ENCODE peak calls at places on chromosome 6, in four cellular contexts. One of them, this sample, is unnamed.

GRCh38 chr6:108492131-108492766 is 68.5 kb upstream of the FOXO3 start:
- DNase-seq in stimulated activated CD4-positive, alpha-beta T cell treated with anti-CD3 and anti-CD28 coated beads, Interleukin-15, amount 100 ng/mL, for 24 hours: no peak
- DNase-seq in left ventricle myocardium inferior: no peak
- DNase-seq in ELR: peak; percentile 61
- DNase-seq in this sample: peak; percentile 11

GRCh38 chr6:31559958-31560696 is 12.0 kb upstream of the LTA start:
- DNase-seq in stimulated activated CD4-positive, alpha-beta T cell treated with anti-CD3 and anti-CD28 coated beads, Interleukin-15, amount 100 ng/mL, for 24 hours: peak; percentile 74
- DNase-seq in left ventricle myocardium inferior: peak; percentile 63
- DNase-seq in ELR: peak; percentile 96
- DNase-seq in this sample: no peak

GRCh38 chr6:16217156-16217721 is 21.1 kb upstream of the GMPR start:
- DNase-seq in stimulated activated CD4-positive, alpha-beta T cell treated with anti-CD3 and anti-CD28 coated beads, Interleukin-15, amount 100 ng/mL, for 24 hours: no peak
- DNase-seq in left ventricle myocardium inferior: no peak
- DNase-seq in ELR: no peak
- DNase-seq in this sample: no peak

GRCh38 chr6:23855497-23856116 is 270.4 kb upstream of the NRSN1 start:
- DNase-seq in stimulated activated CD4-positive, alpha-beta T cell treated with anti-CD3 and anti-CD28 coated beads, Interleukin-15, amount 100 ng/mL, for 24 hours: no peak
- DNase-seq in left ventricle myocardium inferior: peak; percentile 5
- DNase-seq in ELR: no peak
- DNase-seq in this sample: no peak

GRCh38 chr6:130203370-130203769 is 19.4 kb downstream of the SAMD3 start:
- DNase-seq in stimulated activated CD4-positive, alpha-beta T cell treated with anti-CD3 and anti-CD28 coated beads, Interleukin-15, amount 100 ng/mL, for 24 hours: no peak
- DNase-seq in left ventricle myocardium inferior: no peak
- DNase-seq in ELR: no peak
- DNase-seq in this sample: no peak

GRCh38 chr6:113306552-113307145 is 550.5 kb upstream of the MARCKS start:
- DNase-seq in stimulated activated CD4-positive, alpha-beta T cell treated with anti-CD3 and anti-CD28 coated beads, Interleukin-15, amount 100 ng/mL, for 24 hours: peak; percentile 40
- DNase-seq in left ventricle myocardium inferior: peak; percentile 60
- DNase-seq in ELR: peak; percentile 63
- DNase-seq in this sample: peak; percentile 22

GRCh38 chr6:132764370-132764769 is 6.7 kb upstream of the VNN2 start:
- DNase-seq in stimulated activated CD4-positive, alpha-beta T cell treated with anti-CD3 and anti-CD28 coated beads, Interleukin-15, amount 100 ng/mL, for 24 hours: no peak
- DNase-seq in left ventricle myocardium inferior: peak; percentile 38
- DNase-seq in ELR: peak; percentile 89
- DNase-seq in this sample: no peak

GRCh38 chr6:30223339-30223738 is 10.1 kb upstream of the TRIM26 start:
- DNase-seq in stimulated activated CD4-positive, alpha-beta T cell treated with anti-CD3 and anti-CD28 coated beads, Interleukin-15, amount 100 ng/mL, for 24 hours: no peak
- DNase-seq in left ventricle myocardium inferior: no peak
- DNase-seq in ELR: no peak
- DNase-seq in this sample: no peak

GRCh38 chr6:166365221-166365620 is 17.5 kb downstream of the MPC1 start:
- DNase-seq in stimulated activated CD4-positive, alpha-beta T cell treated with anti-CD3 and anti-CD28 coated beads, Interleukin-15, amount 100 ng/mL, for 24 hours: no peak
- DNase-seq in left ventricle myocardium inferior: no peak
- DNase-seq in ELR: peak; percentile 4
- DNase-seq in this sample: no peak

GRCh38 chr6:101401792-101402617 is 8.5 kb downstream of the GRIK2 start:
- DNase-seq in stimulated activated CD4-positive, alpha-beta T cell treated with anti-CD3 and anti-CD28 coated beads, Interleukin-15, amount 100 ng/mL, for 24 hours: no peak
- DNase-seq in left ventricle myocardium inferior: no peak
- DNase-seq in ELR: peak; percentile 1
- DNase-seq in this sample: no peak

GRCh38 chr6:159093608-159094443 is 49.0 kb upstream of the TAGAP start:
- DNase-seq in stimulated activated CD4-positive, alpha-beta T cell treated with anti-CD3 and anti-CD28 coated beads, Interleukin-15, amount 100 ng/mL, for 24 hours: peak; percentile 56
- DNase-seq in left ventricle myocardium inferior: no peak
- DNase-seq in ELR: no peak
- DNase-seq in this sample: no peak

GRCh38 chr6:104952911-104953409 is 3.9 kb upstream of the LIN28B start:
- DNase-seq in stimulated activated CD4-positive, alpha-beta T cell treated with anti-CD3 and anti-CD28 coated beads, Interleukin-15, amount 100 ng/mL, for 24 hours: no peak
- DNase-seq in left ventricle myocardium inferior: no peak
- DNase-seq in ELR: no peak
- DNase-seq in this sample: no peak

GRCh38 chr6:166635556-166635955 is 8.5 kb upstream of the RPS6KA2 start:
- DNase-seq in stimulated activated CD4-positive, alpha-beta T cell treated with anti-CD3 and anti-CD28 coated beads, Interleukin-15, amount 100 ng/mL, for 24 hours: no peak
- DNase-seq in left ventricle myocardium inferior: no peak
- DNase-seq in ELR: no peak
- DNase-seq in this sample: no peak

GRCh38 chr6:16256781-16257180 is 18.4 kb downstream of the GMPR start:
- DNase-seq in stimulated activated CD4-positive, alpha-beta T cell treated with anti-CD3 and anti-CD28 coated beads, Interleukin-15, amount 100 ng/mL, for 24 hours: no peak
- DNase-seq in left ventricle myocardium inferior: no peak
- DNase-seq in ELR: no peak
- DNase-seq in this sample: no peak

GRCh38 chr6:47733879-47734558 is 35.6 kb downstream of the ADGRF4 start:
- DNase-seq in stimulated activated CD4-positive, alpha-beta T cell treated with anti-CD3 and anti-CD28 coated beads, Interleukin-15, amount 100 ng/mL, for 24 hours: no peak
- DNase-seq in left ventricle myocardium inferior: no peak
- DNase-seq in ELR: peak; percentile 40
- DNase-seq in this sample: no peak

GRCh38 chr6:157763894-157764345 is 59.1 kb upstream of the SNX9 start:
- DNase-seq in stimulated activated CD4-positive, alpha-beta T cell treated with anti-CD3 and anti-CD28 coated beads, Interleukin-15, amount 100 ng/mL, for 24 hours: no peak
- DNase-seq in left ventricle myocardium inferior: no peak
- DNase-seq in ELR: no peak
- DNase-seq in this sample: no peak

GRCh38 chr6:12126051-12126450 is 113.9 kb downstream of the HIVEP1 start:
- DNase-seq in stimulated activated CD4-positive, alpha-beta T cell treated with anti-CD3 and anti-CD28 coated beads, Interleukin-15, amount 100 ng/mL, for 24 hours: no peak
- DNase-seq in left ventricle myocardium inferior: no peak
- DNase-seq in ELR: no peak
- DNase-seq in this sample: no peak

GRCh38 chr6:81744136-81744535 is 8.3 kb downstream of the TENT5A start:
- DNase-seq in stimulated activated CD4-positive, alpha-beta T cell treated with anti-CD3 and anti-CD28 coated beads, Interleukin-15, amount 100 ng/mL, for 24 hours: no peak
- DNase-seq in left ventricle myocardium inferior: no peak
- DNase-seq in ELR: peak; percentile 4
- DNase-seq in this sample: no peak

GRCh38 chr6:89467437-89467836 is 34.5 kb downstream of the ANKRD6 start:
- DNase-seq in stimulated activated CD4-positive, alpha-beta T cell treated with anti-CD3 and anti-CD28 coated beads, Interleukin-15, amount 100 ng/mL, for 24 hours: no peak
- DNase-seq in left ventricle myocardium inferior: no peak
- DNase-seq in ELR: no peak
- DNase-seq in this sample: no peak

GRCh38 chr6:45718901-45719300 is 296.8 kb downstream of the CLIC5 start:
- DNase-seq in stimulated activated CD4-positive, alpha-beta T cell treated with anti-CD3 and anti-CD28 coated beads, Interleukin-15, amount 100 ng/mL, for 24 hours: no peak
- DNase-seq in left ventricle myocardium inferior: no peak
- DNase-seq in ELR: peak; percentile 58
- DNase-seq in this sample: no peak

GRCh38 chr6:45076217-45076616 is 251.9 kb upstream of the RUNX2 start:
- DNase-seq in stimulated activated CD4-positive, alpha-beta T cell treated with anti-CD3 and anti-CD28 coated beads, Interleukin-15, amount 100 ng/mL, for 24 hours: no peak
- DNase-seq in left ventricle myocardium inferior: no peak
- DNase-seq in ELR: peak; percentile 51
- DNase-seq in this sample: no peak

GRCh38 chr6:38567436-38567835 is 72.3 kb downstream of the BTBD9 start:
- DNase-seq in stimulated activated CD4-positive, alpha-beta T cell treated with anti-CD3 and anti-CD28 coated beads, Interleukin-15, amount 100 ng/mL, for 24 hours: no peak
- DNase-seq in left ventricle myocardium inferior: peak; percentile 82
- DNase-seq in ELR: peak; percentile 81
- DNase-seq in this sample: no peak

GRCh38 chr6:111566873-111567517 is 38.7 kb downstream of the TRAF3IP2 start:
- DNase-seq in stimulated activated CD4-positive, alpha-beta T cell treated with anti-CD3 and anti-CD28 coated beads, Interleukin-15, amount 100 ng/mL, for 24 hours: peak; percentile 16
- DNase-seq in left ventricle myocardium inferior: no peak
- DNase-seq in ELR: peak; percentile 31
- DNase-seq in this sample: no peak

GRCh38 chr6:29505808-29506207 is 18.1 kb upstream of the MAS1L start:
- DNase-seq in stimulated activated CD4-positive, alpha-beta T cell treated with anti-CD3 and anti-CD28 coated beads, Interleukin-15, amount 100 ng/mL, for 24 hours: no peak
- DNase-seq in left ventricle myocardium inferior: no peak
- DNase-seq in ELR: no peak
- DNase-seq in this sample: no peak

GRCh38 chr6:73969982-73970960 is 274.3 kb downstream of the CD109 start:
- DNase-seq in stimulated activated CD4-positive, alpha-beta T cell treated with anti-CD3 and anti-CD28 coated beads, Interleukin-15, amount 100 ng/mL, for 24 hours: no peak
- DNase-seq in left ventricle myocardium inferior: no peak
- DNase-seq in ELR: peak; percentile 82
- DNase-seq in this sample: no peak

GRCh38 chr6:126091507-126091906 is 105.2 kb downstream of the TRMT11 start:
- DNase-seq in stimulated activated CD4-positive, alpha-beta T cell treated with anti-CD3 and anti-CD28 coated beads, Interleukin-15, amount 100 ng/mL, for 24 hours: no peak
- DNase-seq in left ventricle myocardium inferior: no peak
- DNase-seq in ELR: no peak
- DNase-seq in this sample: peak; percentile 23

GRCh38 chr6:107418118-107418517 is 41.2 kb downstream of the PDSS2 start:
- DNase-seq in stimulated activated CD4-positive, alpha-beta T cell treated with anti-CD3 and anti-CD28 coated beads, Interleukin-15, amount 100 ng/mL, for 24 hours: no peak
- DNase-seq in left ventricle myocardium inferior: no peak
- DNase-seq in ELR: peak; percentile 54
- DNase-seq in this sample: no peak

GRCh38 chr6:143410859-143411270 is 39.6 kb downstream of the ADAT2 start:
- DNase-seq in stimulated activated CD4-positive, alpha-beta T cell treated with anti-CD3 and anti-CD28 coated beads, Interleukin-15, amount 100 ng/mL, for 24 hours: no peak
- DNase-seq in left ventricle myocardium inferior: no peak
- DNase-seq in ELR: peak; percentile 62
- DNase-seq in this sample: no peak

GRCh38 chr6:168049277-168049676 is 29.7 kb downstream of the FRMD1 start:
- DNase-seq in stimulated activated CD4-positive, alpha-beta T cell treated with anti-CD3 and anti-CD28 coated beads, Interleukin-15, amount 100 ng/mL, for 24 hours: no peak
- DNase-seq in left ventricle myocardium inferior: no peak
- DNase-seq in ELR: no peak
- DNase-seq in this sample: no peak

GRCh38 chr6:149854532-149854931 is 9.6 kb downstream of the LRP11 start:
- DNase-seq in stimulated activated CD4-positive, alpha-beta T cell treated with anti-CD3 and anti-CD28 coated beads, Interleukin-15, amount 100 ng/mL, for 24 hours: no peak
- DNase-seq in left ventricle myocardium inferior: no peak
- DNase-seq in ELR: no peak
- DNase-seq in this sample: no peak

GRCh38 chr6:111555041-111555440 is 50.6 kb downstream of the TRAF3IP2 start:
- DNase-seq in stimulated activated CD4-positive, alpha-beta T cell treated with anti-CD3 and anti-CD28 coated beads, Interleukin-15, amount 100 ng/mL, for 24 hours: no peak
- DNase-seq in left ventricle myocardium inferior: no peak
- DNase-seq in ELR: no peak
- DNase-seq in this sample: no peak

GRCh38 chr6:152129606-152130249 is 322.2 kb downstream of the ESR1 start:
- DNase-seq in stimulated activated CD4-positive, alpha-beta T cell treated with anti-CD3 and anti-CD28 coated beads, Interleukin-15, amount 100 ng/mL, for 24 hours: no peak
- DNase-seq in left ventricle myocardium inferior: peak; percentile 24
- DNase-seq in ELR: no peak
- DNase-seq in this sample: no peak

GRCh38 chr6:39420300-39421265 is 98.1 kb upstream of the KCNK16 start:
- DNase-seq in stimulated activated CD4-positive, alpha-beta T cell treated with anti-CD3 and anti-CD28 coated beads, Interleukin-15, amount 100 ng/mL, for 24 hours: no peak
- DNase-seq in left ventricle myocardium inferior: no peak
- DNase-seq in ELR: no peak
- DNase-seq in this sample: no peak

GRCh38 chr6:145213614-145214013 is 521.7 kb downstream of the EPM2A start:
- DNase-seq in stimulated activated CD4-positive, alpha-beta T cell treated with anti-CD3 and anti-CD28 coated beads, Interleukin-15, amount 100 ng/mL, for 24 hours: no peak
- DNase-seq in left ventricle myocardium inferior: no peak
- DNase-seq in ELR: no peak
- DNase-seq in this sample: no peak